ENCODE peak calls at places on chromosomes 13 and 19, in five cellular contexts. One of them, this sample, is unnamed.

GRCh38 chr19:27652281-27652680 is 1560.7 kb downstream of the UQCRFS1 start:
- DNase-seq in coronary artery: peak; percentile 28
- DNase-seq in body of pancreas: no peak
- DNase-seq in cardiac muscle cell: no peak
- DNase-seq in fibroblast of mammary gland: no peak
- DNase-seq in this sample: peak; percentile 49

GRCh38 chr19:53927745-53928144 is 18.7 kb downstream of the CACNG7 start:
- DNase-seq in body of pancreas: peak; percentile 30
- DNase-seq in fibroblast of mammary gland: peak; percentile 66
- DNase-seq in cardiac muscle cell: peak; percentile 79
- DNase-seq in coronary artery: no peak
- DNase-seq in this sample: no peak

GRCh38 chr19:29530549-29531457 is 5.0 kb downstream of the VSTM2B start:
- DNase-seq in body of pancreas: no peak
- DNase-seq in coronary artery: no peak
- DNase-seq in cardiac muscle cell: no peak
- DNase-seq in fibroblast of mammary gland: no peak
- DNase-seq in this sample: no peak

GRCh38 chr19:22882797-22883196 is 50.7 kb downstream of the ZNF723 start:
- DNase-seq in fibroblast of mammary gland: peak; percentile 19
- DNase-seq in coronary artery: no peak
- DNase-seq in cardiac muscle cell: peak; percentile 27
- DNase-seq in body of pancreas: no peak
- DNase-seq in this sample: no peak

GRCh38 chr13:21458457-21458815 is 667 bp downstream of the ZDHHC20 start:
- DNase-seq in cardiac muscle cell: no peak
- DNase-seq in coronary artery: no peak
- DNase-seq in fibroblast of mammary gland: no peak
- DNase-seq in body of pancreas: peak; percentile 60
- DNase-seq in this sample: no peak

GRCh38 chr13:41622545-41623429 is 165.4 kb downstream of the RGCC start:
- DNase-seq in body of pancreas: no peak
- DNase-seq in fibroblast of mammary gland: peak; percentile 88
- DNase-seq in cardiac muscle cell: peak; percentile 38
- DNase-seq in coronary artery: no peak
- DNase-seq in this sample: no peak

GRCh38 chr13:89827552-89827951 is 1519.9 kb upstream of the MIR17HG start:
- DNase-seq in coronary artery: no peak
- DNase-seq in cardiac muscle cell: no peak
- DNase-seq in fibroblast of mammary gland: no peak
- DNase-seq in body of pancreas: no peak
- DNase-seq in this sample: no peak

GRCh38 chr19:45177817-45178261 is at the start of gene TRAPPC6A:
- DNase-seq in fibroblast of mammary gland: peak; percentile 83
- DNase-seq in body of pancreas: no peak
- DNase-seq in coronary artery: no peak
- DNase-seq in cardiac muscle cell: no peak
- DNase-seq in this sample: no peak

GRCh38 chr13:42011601-42012401 is 36.6 kb upstream of the DGKH start:
- DNase-seq in coronary artery: no peak
- DNase-seq in fibroblast of mammary gland: no peak
- DNase-seq in body of pancreas: no peak
- DNase-seq in cardiac muscle cell: no peak
- DNase-seq in this sample: no peak

GRCh38 chr13:74243637-74244526 is 109.7 kb upstream of the KLF12 start:
- DNase-seq in coronary artery: no peak
- DNase-seq in cardiac muscle cell: peak; percentile 51
- DNase-seq in body of pancreas: no peak
- DNase-seq in fibroblast of mammary gland: peak; percentile 92
- DNase-seq in this sample: no peak

GRCh38 chr19:36986601-36987000 is 70.5 kb downstream of the ZNF568 start:
- DNase-seq in fibroblast of mammary gland: no peak
- DNase-seq in cardiac muscle cell: no peak
- DNase-seq in coronary artery: no peak
- DNase-seq in body of pancreas: no peak
- DNase-seq in this sample: no peak

GRCh38 chr19:41887711-41888382 is 4.9 kb downstream of the ARHGEF1 start:
- DNase-seq in fibroblast of mammary gland: peak; percentile 20
- DNase-seq in cardiac muscle cell: peak; percentile 46
- DNase-seq in body of pancreas: peak; percentile 58
- DNase-seq in coronary artery: no peak
- DNase-seq in this sample: no peak

GRCh38 chr19:8631425-8631819 is 989 bp downstream of the NFILZ start:
- DNase-seq in body of pancreas: peak; percentile 66
- DNase-seq in fibroblast of mammary gland: no peak
- DNase-seq in cardiac muscle cell: peak; percentile 84
- DNase-seq in coronary artery: no peak
- DNase-seq in this sample: peak; percentile 87

GRCh38 chr19:53870485-53870844 is 2.8 kb downstream of the MYADM start:
- DNase-seq in coronary artery: no peak
- DNase-seq in body of pancreas: peak; percentile 32
- DNase-seq in fibroblast of mammary gland: no peak
- DNase-seq in cardiac muscle cell: no peak
- DNase-seq in this sample: no peak

GRCh38 chr13:29750178-29750530 is 100.3 kb downstream of the UBL3 start:
- DNase-seq in body of pancreas: no peak
- DNase-seq in cardiac muscle cell: no peak
- DNase-seq in coronary artery: no peak
- DNase-seq in fibroblast of mammary gland: no peak
- DNase-seq in this sample: no peak

GRCh38 chr19:16060294-16060693 is 16.0 kb upstream of the TPM4 start:
- DNase-seq in body of pancreas: no peak
- DNase-seq in fibroblast of mammary gland: no peak
- DNase-seq in cardiac muscle cell: no peak
- DNase-seq in coronary artery: no peak
- DNase-seq in this sample: no peak

GRCh38 chr13:112587359-112587766 is 590 bp downstream of the TUBGCP3 start:
- DNase-seq in coronary artery: peak; percentile 82
- DNase-seq in body of pancreas: peak; percentile 78
- DNase-seq in fibroblast of mammary gland: peak; percentile 82
- DNase-seq in cardiac muscle cell: peak; percentile 90
- DNase-seq in this sample: peak; percentile 93
- TF ChIP-seq CTCF in coronary artery: no peak
- TF ChIP-seq CTCF in body of pancreas: no peak
- TF ChIP-seq CTCF in fibroblast of mammary gland: no peak
- TF ChIP-seq CTCF in cardiac muscle cell: peak; percentile 28
- TF ChIP-seq CTCF in this sample: no peak

GRCh38 chr19:13100871-13101589 is 1.6 kb downstream of the LYL1 start:
- DNase-seq in fibroblast of mammary gland: no peak
- DNase-seq in coronary artery: no peak
- DNase-seq in body of pancreas: no peak
- DNase-seq in cardiac muscle cell: no peak
- DNase-seq in this sample: no peak
- TF ChIP-seq CTCF in fibroblast of mammary gland: peak; percentile 24
- TF ChIP-seq CTCF in coronary artery: no peak
- TF ChIP-seq CTCF in body of pancreas: no peak
- TF ChIP-seq CTCF in cardiac muscle cell: peak; percentile 29
- TF ChIP-seq CTCF in this sample: peak; percentile 29

GRCh38 chr19:1549332-1549945 is 18.7 kb downstream of the MEX3D start:
- DNase-seq in coronary artery: no peak
- DNase-seq in body of pancreas: no peak
- DNase-seq in fibroblast of mammary gland: no peak
- DNase-seq in cardiac muscle cell: no peak
- DNase-seq in this sample: no peak

GRCh38 chr19:1555802-1556638 is 12.1 kb downstream of the MEX3D start:
- DNase-seq in fibroblast of mammary gland: no peak
- DNase-seq in body of pancreas: no peak
- DNase-seq in coronary artery: no peak
- DNase-seq in cardiac muscle cell: no peak
- DNase-seq in this sample: no peak

GRCh38 chr19:1553415-1553814 is 14.7 kb downstream of the MEX3D start:
- DNase-seq in fibroblast of mammary gland: no peak
- DNase-seq in body of pancreas: no peak
- DNase-seq in coronary artery: no peak
- DNase-seq in cardiac muscle cell: no peak
- DNase-seq in this sample: no peak

GRCh38 chr19:1554968-1555801 is 12.9 kb downstream of the MEX3D start:
- DNase-seq in cardiac muscle cell: no peak
- DNase-seq in body of pancreas: no peak
- DNase-seq in fibroblast of mammary gland: no peak
- DNase-seq in coronary artery: no peak
- DNase-seq in this sample: no peak

GRCh38 chr19:1551068-1552040 is 16.8 kb downstream of the MEX3D start:
- DNase-seq in body of pancreas: no peak
- DNase-seq in cardiac muscle cell: no peak
- DNase-seq in fibroblast of mammary gland: no peak
- DNase-seq in coronary artery: no peak
- DNase-seq in this sample: no peak
- TF ChIP-seq CTCF in body of pancreas: no peak
- TF ChIP-seq CTCF in cardiac muscle cell: no peak
- TF ChIP-seq CTCF in fibroblast of mammary gland: no peak
- TF ChIP-seq CTCF in coronary artery: no peak
- TF ChIP-seq CTCF in this sample: no peak

GRCh38 chr13:110801044-110801443 is 87.5 kb downstream of the ING1 start:
- DNase-seq in cardiac muscle cell: no peak
- DNase-seq in body of pancreas: no peak
- DNase-seq in coronary artery: no peak
- DNase-seq in fibroblast of mammary gland: no peak
- DNase-seq in this sample: no peak
- TF ChIP-seq CTCF in cardiac muscle cell: no peak
- TF ChIP-seq CTCF in body of pancreas: no peak
- TF ChIP-seq CTCF in coronary artery: no peak
- TF ChIP-seq CTCF in fibroblast of mammary gland: no peak
- TF ChIP-seq CTCF in this sample: no peak

DNA sequence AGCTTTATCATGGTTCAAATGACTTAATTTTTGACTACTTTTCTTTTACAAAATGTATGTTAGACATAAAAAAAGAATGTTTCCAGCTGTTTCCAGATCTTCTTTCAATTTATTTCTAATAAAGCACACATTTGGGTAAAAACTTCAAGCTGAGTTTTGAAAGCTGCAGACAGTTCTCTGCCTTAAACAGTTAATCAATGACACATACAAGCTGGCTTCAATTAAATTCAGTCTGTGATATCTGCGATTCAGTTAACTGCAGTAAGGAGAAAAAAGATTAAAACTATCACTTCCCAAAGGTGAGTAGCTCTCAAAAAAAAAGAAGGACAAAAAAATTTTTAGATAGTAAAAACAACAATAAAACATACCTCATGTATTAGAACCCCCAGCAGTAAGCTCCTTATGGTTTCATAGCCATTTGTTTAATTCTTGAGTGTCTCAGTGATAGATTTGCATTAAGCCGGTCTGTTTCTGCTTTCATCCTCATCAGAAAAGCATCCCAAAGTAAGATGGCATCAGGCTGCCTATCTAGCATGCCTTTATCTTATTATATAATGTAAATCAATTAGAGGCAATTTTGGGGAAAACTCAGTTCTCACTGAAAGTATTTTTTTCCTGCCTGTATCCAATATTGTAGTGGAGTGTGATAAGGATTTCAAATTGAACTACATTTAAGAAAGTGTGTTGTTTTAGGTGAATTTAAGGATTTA is 81.8 kb upstream of the STARD13 start:
- DNase-seq in fibroblast of mammary gland: no peak
- DNase-seq in body of pancreas: no peak
- DNase-seq in cardiac muscle cell: no peak
- DNase-seq in coronary artery: no peak
- DNase-seq in this sample: no peak
- TF ChIP-seq CTCF in fibroblast of mammary gland: no peak
- TF ChIP-seq CTCF in body of pancreas: no peak
- TF ChIP-seq CTCF in cardiac muscle cell: no peak
- TF ChIP-seq CTCF in coronary artery: no peak
- TF ChIP-seq CTCF in this sample: no peak

GRCh38 chr13:50360637-50361036 is 345.4 kb downstream of the KCNRG start:
- DNase-seq in cardiac muscle cell: no peak
- DNase-seq in body of pancreas: no peak
- DNase-seq in coronary artery: no peak
- DNase-seq in fibroblast of mammary gland: no peak
- DNase-seq in this sample: no peak
- TF ChIP-seq CTCF in cardiac muscle cell: no peak
- TF ChIP-seq CTCF in body of pancreas: no peak
- TF ChIP-seq CTCF in coronary artery: no peak
- TF ChIP-seq CTCF in fibroblast of mammary gland: no peak
- TF ChIP-seq CTCF in this sample: no peak